ENCODE peak calls at places on chromosomes 11 and 22, in four cellular contexts. One of them, this sample, is unnamed.

GRCh38 chr11:128428876-128429416 is 158.4 kb downstream of the ETS1 start:
- DNase-seq in brain microvascular endothelial cell: no peak
- DNase-seq in fibroblast of the aortic adventitia: no peak
- DNase-seq in Peyer's patch: no peak
- DNase-seq in this sample: no peak

GRCh38 chr11:92227954-92228935 is 3.6 kb downstream of the FAT3 start:
- DNase-seq in Peyer's patch: no peak
- DNase-seq in brain microvascular endothelial cell: no peak
- DNase-seq in fibroblast of the aortic adventitia: no peak
- DNase-seq in this sample: no peak

GRCh38 chr11:18754308-18754707 is 28.3 kb upstream of the IGSF22 start:
- DNase-seq in fibroblast of the aortic adventitia: peak; percentile 8
- DNase-seq in Peyer's patch: no peak
- DNase-seq in brain microvascular endothelial cell: peak; percentile 20
- DNase-seq in this sample: no peak

GRCh38 chr11:57131080-57131790 is 50.5 kb upstream of the LRRC55 start:
- DNase-seq in fibroblast of the aortic adventitia: peak; percentile 29
- DNase-seq in brain microvascular endothelial cell: peak; percentile 14
- DNase-seq in Peyer's patch: no peak
- DNase-seq in this sample: peak; percentile 33

GRCh38 chr11:65719887-65720236 is 736 bp downstream of the RNASEH2C start:
- DNase-seq in brain microvascular endothelial cell: peak; percentile 29
- DNase-seq in fibroblast of the aortic adventitia: peak; percentile 49
- DNase-seq in Peyer's patch: no peak
- DNase-seq in this sample: no peak

GRCh38 chr11:113546757-113547507 is 71.7 kb upstream of the DRD2 start:
- DNase-seq in fibroblast of the aortic adventitia: peak; percentile 25
- DNase-seq in Peyer's patch: no peak
- DNase-seq in brain microvascular endothelial cell: peak; percentile 59
- DNase-seq in this sample: no peak

GRCh38 chr22:46012182-46012880 is 35.4 kb upstream of the WNT7B start:
- DNase-seq in fibroblast of the aortic adventitia: no peak
- DNase-seq in Peyer's patch: no peak
- DNase-seq in brain microvascular endothelial cell: no peak
- DNase-seq in this sample: peak; percentile 35

GRCh38 chr22:48415535-48415934 is 1412.1 kb downstream of the BRD1 start:
- DNase-seq in fibroblast of the aortic adventitia: no peak
- DNase-seq in Peyer's patch: no peak
- DNase-seq in brain microvascular endothelial cell: no peak
- DNase-seq in this sample: no peak

GRCh38 chr22:17213976-17214375 is 5.3 kb downstream of the ADA2 start:
- DNase-seq in fibroblast of the aortic adventitia: peak; percentile 8
- DNase-seq in brain microvascular endothelial cell: peak; percentile 27
- DNase-seq in Peyer's patch: peak; percentile 45
- DNase-seq in this sample: peak; percentile 66

GRCh38 chr11:67500818-67501584 is 4.2 kb downstream of the PITPNM1 start:
- DNase-seq in fibroblast of the aortic adventitia: no peak
- DNase-seq in brain microvascular endothelial cell: no peak
- DNase-seq in Peyer's patch: no peak
- DNase-seq in this sample: no peak

GRCh38 chr22:35589071-35589735 is 27.9 kb downstream of the MB start:
- DNase-seq in Peyer's patch: no peak
- DNase-seq in fibroblast of the aortic adventitia: peak; percentile 83
- DNase-seq in brain microvascular endothelial cell: peak; percentile 65
- DNase-seq in this sample: no peak

GRCh38 chr11:10450451-10451398 is 4.3 kb upstream of the AMPD3 start:
- DNase-seq in Peyer's patch: peak; percentile 62
- DNase-seq in brain microvascular endothelial cell: no peak
- DNase-seq in fibroblast of the aortic adventitia: no peak
- DNase-seq in this sample: no peak

GRCh38 chr22:36409067-36409466 is 21.3 kb upstream of the MYH9 start:
- DNase-seq in brain microvascular endothelial cell: no peak
- DNase-seq in Peyer's patch: no peak
- DNase-seq in fibroblast of the aortic adventitia: no peak
- DNase-seq in this sample: no peak

GRCh38 chr11:107857550-107858216 is 904 bp downstream of the SLC35F2 start:
- DNase-seq in fibroblast of the aortic adventitia: peak; percentile 21
- DNase-seq in Peyer's patch: no peak
- DNase-seq in brain microvascular endothelial cell: peak; percentile 7
- DNase-seq in this sample: no peak

GRCh38 chr22:19565921-19566598 is 41.9 kb upstream of the CLDN5 start:
- DNase-seq in Peyer's patch: no peak
- DNase-seq in brain microvascular endothelial cell: no peak
- DNase-seq in fibroblast of the aortic adventitia: no peak
- DNase-seq in this sample: no peak

GRCh38 chr11:19951558-19952083 is 208.7 kb downstream of the DBX1 start:
- DNase-seq in Peyer's patch: no peak
- DNase-seq in brain microvascular endothelial cell: no peak
- DNase-seq in fibroblast of the aortic adventitia: peak; percentile 79
- DNase-seq in this sample: no peak

GRCh38 chr11:2963112-2963754 is 28.9 kb downstream of the NAP1L4 start:
- DNase-seq in brain microvascular endothelial cell: no peak
- DNase-seq in fibroblast of the aortic adventitia: no peak
- DNase-seq in Peyer's patch: no peak
- DNase-seq in this sample: no peak

GRCh38 chr11:58509730-58510129 is 1.8 kb upstream of the OR5B21 start:
- DNase-seq in fibroblast of the aortic adventitia: no peak
- DNase-seq in brain microvascular endothelial cell: no peak
- DNase-seq in Peyer's patch: no peak
- DNase-seq in this sample: no peak

GRCh38 chr22:49979587-49980264 is 19.2 kb downstream of the PIM3 start:
- DNase-seq in fibroblast of the aortic adventitia: peak; percentile 44
- DNase-seq in brain microvascular endothelial cell: peak; percentile 56
- DNase-seq in Peyer's patch: no peak
- DNase-seq in this sample: peak; percentile 39

GRCh38 chr11:33620423-33621120 is 80.1 kb downstream of the C11orf91 start:
- DNase-seq in fibroblast of the aortic adventitia: peak; percentile 80
- DNase-seq in brain microvascular endothelial cell: peak; percentile 30
- DNase-seq in Peyer's patch: no peak
- DNase-seq in this sample: no peak

GRCh38 chr22:24393012-24393559 is 34.3 kb upstream of the ADORA2A start:
- DNase-seq in Peyer's patch: no peak
- DNase-seq in fibroblast of the aortic adventitia: no peak
- DNase-seq in brain microvascular endothelial cell: no peak
- DNase-seq in this sample: no peak

GRCh38 chr11:12901272-12901671 is 107.8 kb upstream of the RASSF10 start:
- DNase-seq in fibroblast of the aortic adventitia: no peak
- DNase-seq in Peyer's patch: no peak
- DNase-seq in brain microvascular endothelial cell: peak; percentile 28
- DNase-seq in this sample: no peak

GRCh38 chr11:33891714-33892327 is at the start of gene LMO2:
- DNase-seq in brain microvascular endothelial cell: no peak
- DNase-seq in Peyer's patch: no peak
- DNase-seq in fibroblast of the aortic adventitia: no peak
- DNase-seq in this sample: no peak

GRCh38 chr11:1691878-1692707 is 4.9 kb upstream of the KRTAP5-6 start:
- DNase-seq in Peyer's patch: no peak
- DNase-seq in fibroblast of the aortic adventitia: no peak
- DNase-seq in brain microvascular endothelial cell: no peak
- DNase-seq in this sample: no peak

GRCh38 chr22:20792966-20793332 is 19.0 kb downstream of the SERPIND1 start:
- DNase-seq in brain microvascular endothelial cell: no peak
- DNase-seq in Peyer's patch: no peak
- DNase-seq in fibroblast of the aortic adventitia: no peak
- DNase-seq in this sample: no peak